ENCODE peak calls at places on chromosomes 3 and 15, in five cellular contexts. W is heart left ventricle, D is epithelial cell of esophagus, Q is cardiac muscle cell, G is AG09309. T is an unnamed sample.

GRCh38 chr3:176842914-176843313 is 354.4 kb downstream of the TBL1XR1 start:
- DNase-seq in W (no peak), D (no peak), G (no peak), Q (no peak), T (no peak)

GRCh38 chr3:46566040-46566631 is at the start of gene LRRC2:
- DNase-seq in W (peak), D (peak), G (peak), Q (peak), T (peak)

GRCh38 chr3:104763007-104763406 is 603.7 kb upstream of the ALCAM start:
- DNase-seq in Q (peak), D (peak), G (no peak), W (no peak), T (no peak)

GRCh38 chr3:55180161-55180560 is 252.3 kb upstream of the LRTM1 start:
- DNase-seq in G (no peak), D (no peak), W (no peak), Q (no peak), T (no peak)

GRCh38 chr3:115217678-115218451 is 70.8 kb upstream of the ZBTB20 start:
- DNase-seq in G (peak), W (no peak), D (peak), Q (peak), T (peak)

GRCh38 chr15:62945063-62945462 is 97.5 kb upstream of the TPM1 start:
- DNase-seq in D (no peak), Q (no peak), W (no peak), G (no peak), T (no peak)

GRCh38 chr15:67943475-67943874 is 103.6 kb upstream of the RNU6-1 start:
- DNase-seq in W (no peak), G (no peak), D (no peak), Q (peak), T (no peak)

GRCh38 chr3:193963808-193964516 is 172.0 kb upstream of the HES1 start:
- DNase-seq in W (no peak), D (no peak), G (no peak), Q (no peak), T (no peak)

GRCh38 chr3:123813876-123814275 is 70.3 kb downstream of the MYLK start:
- DNase-seq in D (no peak), Q (no peak), G (no peak), W (no peak), T (no peak)

GRCh38 chr3:195537995-195538394 is 5.1 kb downstream of the PPP1R2 start:
- DNase-seq in G (no peak), D (no peak), Q (no peak), W (no peak), T (no peak)

GRCh38 chr3:157388976-157389375 is 47.7 kb upstream of the PTX3 start:
- DNase-seq in D (no peak), Q (peak), G (no peak), W (no peak), T (no peak)

GRCh38 chr3:25449857-25450256 is 21.8 kb downstream of the RARB start:
- DNase-seq in W (no peak), D (no peak), G (no peak), Q (no peak), T (no peak)

GRCh38 chr3:184352149-184352785 is 9.1 kb downstream of the CLCN2 start:
- DNase-seq in Q (no peak), W (no peak), G (no peak), D (no peak), T (no peak)

GRCh38 chr15:25246641-25247417 is 192.0 kb downstream of the UBE3A start:
- DNase-seq in G (no peak), W (no peak), D (no peak), Q (no peak), T (peak)

GRCh38 chr15:96692826-96693225 is 362.3 kb downstream of the NR2F2 start:
- DNase-seq in D (no peak), G (no peak), Q (no peak), W (no peak), T (no peak)

GRCh38 chr15:43196760-43197548 is 11.8 kb downstream of the CCNDBP1 start:
- DNase-seq in D (no peak), W (no peak), Q (no peak), G (no peak), T (no peak)

GRCh38 chr3:138234401-138235179 is 47.5 kb downstream of the ARMC8 start:
- DNase-seq in W (no peak), Q (no peak), D (no peak), G (peak), T (no peak)

GRCh38 chr15:94576889-94577533 is 345.6 kb downstream of the MCTP2 start:
- DNase-seq in G (no peak), D (peak), W (no peak), Q (peak), T (peak)

GRCh38 chr3:11770477-11771381 is 76.0 kb downstream of the TAMM41 start:
- DNase-seq in Q (peak), D (peak), W (peak), G (peak), T (peak)

GRCh38 chr15:87340370-87340769 is 916.2 kb downstream of the NTRK3 start:
- DNase-seq in D (no peak), Q (no peak), G (no peak), W (no peak), T (no peak)

GRCh38 chr3:44348993-44349392 is 10.4 kb downstream of the TCAIM start:
- DNase-seq in D (no peak), Q (peak), W (no peak), G (no peak), T (no peak)

GRCh38 chr3:46861996-46862688 is 1.1 kb downstream of the MYL3 start:
- DNase-seq in Q (no peak), D (no peak), W (peak), G (no peak), T (no peak)

GRCh38 chr15:99412626-99413025 is 153.2 kb upstream of the MEF2A start:
- DNase-seq in Q (no peak), W (no peak), G (no peak), D (no peak), T (no peak)

GRCh38 chr3:144900366-144900765 is 928.7 kb downstream of the DIPK2A start:
- DNase-seq in Q (no peak), D (no peak), W (no peak), G (no peak), T (no peak)

GRCh38 chr3:135310317-135310716 is 515.3 kb downstream of the EPHB1 start:
- DNase-seq in Q (no peak), W (no peak), D (no peak), G (no peak), T (no peak)

GRCh38 chr3:142987080-142987700 is 14.2 kb upstream of the U2SURP start:
- DNase-seq in D (peak), Q (peak), G (no peak), W (no peak), T (no peak)

GRCh38 chr3:60578936-60579335 is 672.3 kb downstream of the FHIT start:
- DNase-seq in W (no peak), G (no peak), D (peak), Q (no peak), T (no peak)

GRCh38 chr3:101484805-101485620 is 28.0 kb downstream of the SENP7 start:
- DNase-seq in W (no peak), D (peak), Q (peak), G (no peak), T (no peak)

GRCh38 chr3:172517859-172518466 is 5.3 kb downstream of the TNFSF10 start:
- DNase-seq in G (no peak), W (no peak), D (peak), Q (no peak), T (no peak)

GRCh38 chr15:31387483-31388118 is 61.0 kb downstream of the KLF13 start:
- DNase-seq in Q (peak), W (peak), D (no peak), G (peak), T (no peak)

GRCh38 chr3:14426305-14426620 is 23.9 kb downstream of the SLC6A6 start:
- DNase-seq in D (no peak), G (no peak), W (no peak), Q (no peak), T (no peak)
- TF ChIP-seq CTCF in D (no peak), G (no peak), W (no peak), Q (no peak), T (no peak)

DNA sequence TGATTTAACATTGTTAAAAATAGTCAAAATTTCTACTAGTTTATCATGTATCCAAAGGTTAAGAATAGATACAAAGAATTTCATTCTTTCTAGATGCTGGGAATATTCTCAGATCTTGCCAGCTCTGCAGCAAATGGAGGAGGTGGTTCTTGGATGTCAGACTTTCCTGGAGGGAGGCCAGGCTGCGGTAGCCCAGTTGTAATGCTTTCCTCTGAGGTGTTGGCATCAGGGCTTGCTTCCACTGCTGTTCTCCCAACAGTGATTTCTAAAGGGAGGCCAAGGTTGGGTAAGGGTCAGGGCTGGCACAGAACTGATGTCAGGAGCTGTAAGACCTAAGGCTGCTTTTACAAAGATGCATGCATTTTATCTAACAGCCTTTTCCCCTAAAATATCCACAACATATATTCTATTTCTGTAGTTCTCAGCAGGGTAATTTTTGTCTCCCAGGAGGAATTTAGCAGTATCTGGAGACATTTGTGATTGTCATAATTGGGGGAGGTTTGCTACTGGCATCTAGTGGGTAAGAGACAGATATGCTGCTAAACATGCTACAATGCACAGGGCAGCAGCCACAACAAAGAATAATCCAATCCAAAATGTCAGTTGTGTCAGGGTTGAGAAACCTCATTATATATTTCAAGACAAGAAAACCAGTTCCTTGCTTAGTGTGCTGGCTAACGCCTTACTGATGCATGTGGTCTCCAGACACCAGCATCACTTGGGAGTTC is 42.0 kb upstream of the SPTSSB start:
- DNase-seq in G (no peak), D (no peak), Q (peak), W (peak), T (no peak)
- TF ChIP-seq CTCF in G (no peak), D (peak), Q (no peak), W (no peak), T (no peak)

GRCh38 chr15:29113336-29114276 is 156.0 kb downstream of the NSMCE3 start:
- DNase-seq in W (no peak), G (no peak), Q (no peak), D (no peak), T (no peak)

GRCh38 chr15:29116970-29117700 is 152.5 kb downstream of the NSMCE3 start:
- DNase-seq in Q (no peak), D (no peak), W (no peak), G (no peak), T (no peak)

GRCh38 chr15:29115093-29115991 is 154.3 kb downstream of the NSMCE3 start:
- DNase-seq in W (no peak), G (no peak), Q (peak), D (no peak), T (peak)

GRCh38 chr15:29111705-29112281 is 157.8 kb downstream of the NSMCE3 start:
- DNase-seq in Q (no peak), W (no peak), D (no peak), G (no peak), T (no peak)

GRCh38 chr15:29114277-29115092 is 155.1 kb downstream of the NSMCE3 start:
- DNase-seq in D (no peak), Q (peak), W (no peak), G (no peak), T (no peak)
- TF ChIP-seq CTCF in D (no peak), Q (no peak), W (no peak), G (no peak), T (no peak)

GRCh38 chr3:12954891-12955650 is 113.7 kb upstream of the RPL32 start:
- DNase-seq in Q (peak), D (peak), W (peak), G (no peak), T (no peak)
- TF ChIP-seq CTCF in Q (no peak), D (no peak), W (peak), G (no peak), T (no peak)

GRCh38 chr3:110178965-110179364 is 841.6 kb upstream of the DPPA4 start:
- DNase-seq in G (no peak), W (no peak), D (peak), Q (peak), T (no peak)

GRCh38 chr3:110174908-110175307 is 837.6 kb upstream of the DPPA4 start:
- DNase-seq in D (peak), W (no peak), G (no peak), Q (no peak), T (no peak)

GRCh38 chr3:110180733-110181132 is 843.4 kb upstream of the DPPA4 start:
- DNase-seq in D (no peak), Q (peak), G (peak), W (peak), T (no peak)
- TF ChIP-seq CTCF in D (no peak), Q (peak), G (peak), W (no peak), T (no peak)

DNA sequence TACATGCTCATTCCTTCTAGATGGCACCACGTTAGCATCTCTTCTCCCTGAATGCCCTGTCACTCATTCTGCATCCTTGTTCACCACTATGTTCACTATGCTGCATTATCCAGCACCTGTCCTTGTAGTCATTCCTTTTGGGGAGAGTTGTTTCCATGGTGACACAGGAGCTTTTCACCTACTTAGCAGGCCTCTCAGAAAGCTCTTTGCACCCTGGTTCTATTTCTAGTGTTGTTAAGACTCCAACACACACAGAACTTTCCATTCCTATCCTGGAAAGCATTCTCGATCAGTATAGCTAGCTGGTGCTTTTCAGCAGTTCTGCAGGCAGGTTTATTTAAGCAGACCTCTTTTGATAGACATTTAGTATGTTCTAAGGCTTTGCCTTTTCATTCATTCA is 6.7 kb upstream of the RPL14 start:
- DNase-seq in Q (no peak), D (no peak), G (no peak), W (no peak), T (no peak)
- TF ChIP-seq CTCF in Q (no peak), D (no peak), G (no peak), W (no peak), T (no peak)

GRCh38 chr3:162398554-162398953 is 901.9 kb downstream of the OTOL1 start:
- DNase-seq in W (no peak), Q (no peak), D (no peak), G (no peak), T (no peak)

DNA sequence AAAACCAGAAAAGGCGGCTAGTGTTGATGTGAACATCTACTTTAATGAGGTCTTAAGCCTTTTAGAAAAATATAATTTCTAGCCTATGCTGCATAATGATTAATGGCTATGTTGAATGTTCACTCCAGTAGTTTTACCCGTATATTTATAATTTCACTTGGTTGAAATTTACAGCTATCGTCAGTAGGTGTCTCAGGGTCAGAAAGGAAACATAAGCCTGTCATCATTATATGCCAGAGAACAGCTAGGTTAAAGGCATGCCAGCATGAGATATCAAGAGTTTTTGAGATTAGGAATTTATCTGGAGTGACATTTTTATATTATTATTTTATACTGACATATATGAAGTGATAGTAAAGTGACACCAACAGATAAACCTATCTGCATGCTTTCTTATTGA is 904.1 kb downstream of the OTOL1 start:
- DNase-seq in D (no peak), W (no peak), Q (no peak), G (no peak), T (no peak)
- TF ChIP-seq CTCF in D (no peak), W (no peak), Q (no peak), G (no peak), T (no peak)